ENCODE peak calls at places on chromosomes 7 and 10, in eight cellular contexts. T is left ventricle myocardium inferior; H is adrenal gland; D is hepatocyte; S is mucosa of descending colon; X is CD8-positive, alpha-beta T cell; W is prostate gland; C is testis. R is an unnamed sample. For H3K4me1 and H3K36me3, the result is how much of the 10 kb centered on the place peaks cover.

GRCh38 chr7:141287936-141288335 is 214.1 kb downstream of the TMEM178B start:
- DNase-seq in X (no peak), S (no peak), D (no peak), T (no peak), C (no peak), W (no peak), H (no peak), R (no peak)

GRCh38 chr10:77073066-77073960 is 564.3 kb downstream of the KCNMA1 start:
- DNase-seq in T (peak), D (peak), S (no peak), H (peak), X (no peak), C (peak), W (no peak), R (peak)

GRCh38 chr7:93249749-93250148 is 17.6 kb downstream of the VPS50 start:
- DNase-seq in C (no peak), S (no peak), X (no peak), T (no peak), H (peak), D (peak), W (no peak), R (no peak)

GRCh38 chr10:19979628-19980027 is 163.4 kb downstream of the PLXDC2 start:
- DNase-seq in W (no peak), T (no peak), X (no peak), H (no peak), C (no peak), S (no peak), D (no peak), R (no peak)

GRCh38 chr7:35185908-35186731 is 67.8 kb downstream of the TBX20 start:
- DNase-seq in T (peak), D (peak), H (peak), S (peak), W (no peak), X (no peak), C (peak), R (peak)

GRCh38 chr7:38306914-38307313 is 33.5 kb upstream of the TARP start:
- DNase-seq in H (no peak), C (no peak), X (no peak), W (no peak), S (no peak), D (no peak), T (no peak), R (no peak)

GRCh38 chr10:72037811-72038210 is 50.5 kb downstream of the SPOCK2 start:
- DNase-seq in H (no peak), W (no peak), D (no peak), T (no peak), X (no peak), C (no peak), S (no peak), R (no peak)

GRCh38 chr10:24947304-24948097 is 4.9 kb downstream of the PRTFDC1 start:
- DNase-seq in T (no peak), W (no peak), X (no peak), S (no peak), H (no peak), D (no peak), C (no peak), R (no peak)

GRCh38 chr10:89852872-89853271 is 151.5 kb downstream of the KIF20B start:
- DNase-seq in T (no peak), C (no peak), S (no peak), D (no peak), X (no peak), H (no peak), W (no peak), R (no peak)

GRCh38 chr7:47953822-47954221 is 5.6 kb upstream of the PKD1L1 start:
- DNase-seq in D (no peak), H (no peak), T (no peak), S (no peak), X (no peak), W (no peak), C (no peak), R (no peak)

GRCh38 chr7:88226886-88227516 is 7.2 kb upstream of the SRI start:
- DNase-seq in C (no peak), X (no peak), H (no peak), D (peak), T (no peak), S (peak), W (no peak), R (peak)

GRCh38 chr7:128836729-128837348 is 6.6 kb downstream of the FLNC start:
- DNase-seq in C (no peak), S (no peak), X (no peak), D (no peak), T (peak), W (no peak), H (no peak), R (no peak)

GRCh38 chr10:74289956-74290355 is 138.9 kb downstream of the ADK start:
- DNase-seq in C (no peak), W (no peak), S (no peak), H (no peak), D (no peak), X (no peak), T (no peak), R (no peak)

GRCh38 chr10:20536381-20536780 is 360.7 kb downstream of the NEBL start:
- DNase-seq in D (no peak), C (no peak), H (no peak), W (no peak), X (no peak), T (no peak), S (no peak), R (no peak)

GRCh38 chr7:101207459-101207858 is 6.6 kb upstream of the MOGAT3 start:
- DNase-seq in X (no peak), D (no peak), S (no peak), T (no peak), C (no peak), H (no peak), W (no peak), R (no peak)

GRCh38 chr7:98287486-98287959 is 6.0 kb downstream of the BRI3 start:
- DNase-seq in W (peak), T (no peak), C (no peak), H (no peak), D (peak), S (peak), X (no peak), R (peak)

GRCh38 chr10:120012133-120012405 is 119.5 kb downstream of the SEC23IP start:
- DNase-seq in H (no peak), W (no peak), S (no peak), T (no peak), D (no peak), C (no peak), X (no peak), R (no peak)

GRCh38 chr7:44639701-44640321 is 33.4 kb downstream of the OGDH start:
- DNase-seq in C (peak), S (no peak), X (no peak), D (peak), T (peak), H (peak), W (peak), R (peak)

GRCh38 chr10:121159670-121160069 is 308.5 kb downstream of the WDR11 start:
- DNase-seq in X (no peak), W (no peak), H (no peak), C (no peak), D (no peak), T (no peak), S (no peak), R (no peak)

GRCh38 chr10:28587270-28587969 is 54.5 kb downstream of the WAC start:
- DNase-seq in W (no peak), D (no peak), X (no peak), S (no peak), T (no peak), C (no peak), H (no peak), R (no peak)

GRCh38 chr7:40948239-40948638 is 754.7 kb downstream of the INHBA start:
- DNase-seq in T (no peak), S (no peak), D (no peak), C (no peak), W (no peak), X (no peak), H (no peak), R (no peak)

GRCh38 chr10:12846718-12847117 is 154.8 kb downstream of the CCDC3 start:
- DNase-seq in C (no peak), D (no peak), T (no peak), H (no peak), S (no peak), X (no peak), W (no peak), R (no peak)

GRCh38 chr7:107945332-107945731 is 54.3 kb downstream of the DLD start:
- DNase-seq in T (no peak), H (no peak), S (no peak), D (no peak), C (no peak), X (no peak), W (no peak), R (no peak)

GRCh38 chr7:111162692-111163091 is 71.8 kb downstream of the LRRN3 start:
- DNase-seq in H (no peak), W (no peak), S (no peak), X (no peak), C (peak), T (no peak), D (no peak), R (no peak)

GRCh38 chr10:20743935-20744334 is 153.2 kb downstream of the NEBL start:
- DNase-seq in T (no peak), H (no peak), C (no peak), D (no peak), S (no peak), W (no peak), X (no peak), R (no peak)

GRCh38 chr7:55148571-55148970 is 129.8 kb downstream of the EGFR start:
- DNase-seq in X (no peak), W (no peak), H (no peak), S (no peak), D (no peak), T (no peak), C (no peak), R (no peak)

GRCh38 chr10:118662228-118663035 is 67.0 kb upstream of the PRLHR start:
- DNase-seq in W (no peak), S (no peak), C (no peak), H (no peak), T (no peak), D (no peak), X (no peak), R (no peak)

GRCh38 chr10:112845145-112845544 is 104.9 kb upstream of the TCF7L2 start:
- DNase-seq in C (peak), T (no peak), D (no peak), S (no peak), W (no peak), X (no peak), H (no peak), R (no peak)

GRCh38 chr7:106365252-106366005 is 80.6 kb upstream of the NAMPT start:
- DNase-seq in T (no peak), S (no peak), W (no peak), H (no peak), C (no peak), X (no peak), D (peak), R (no peak)

GRCh38 chr7:2570021-2570420 is 11.2 kb downstream of the IQCE start:
- DNase-seq in D (no peak), H (no peak), X (no peak), C (no peak), T (no peak), S (no peak), W (no peak), R (peak)

GRCh38 chr7:135386776-135387175 is 123.1 kb downstream of the CNOT4 start:
- DNase-seq in W (no peak), T (no peak), S (no peak), D (no peak), C (no peak), H (no peak), X (no peak), R (no peak)

GRCh38 chr7:43481905-43482678 is 100.8 kb upstream of the STK17A start:
- DNase-seq in S (no peak), W (no peak), H (no peak), C (no peak), D (no peak), X (no peak), T (no peak), R (no peak)

GRCh38 chr10:93701903-93702277 is 502 bp downstream of the FRA10AC1 start:
- DNase-seq in T (no peak), X (no peak), H (peak), S (no peak), C (peak), D (peak), W (peak), R (no peak)

GRCh38 chr7:117800841-117801240 is 72.4 kb downstream of the CTTNBP2 start:
- DNase-seq in C (no peak), D (no peak), T (no peak), H (no peak), W (no peak), S (no peak), X (no peak), R (no peak)

DNA sequence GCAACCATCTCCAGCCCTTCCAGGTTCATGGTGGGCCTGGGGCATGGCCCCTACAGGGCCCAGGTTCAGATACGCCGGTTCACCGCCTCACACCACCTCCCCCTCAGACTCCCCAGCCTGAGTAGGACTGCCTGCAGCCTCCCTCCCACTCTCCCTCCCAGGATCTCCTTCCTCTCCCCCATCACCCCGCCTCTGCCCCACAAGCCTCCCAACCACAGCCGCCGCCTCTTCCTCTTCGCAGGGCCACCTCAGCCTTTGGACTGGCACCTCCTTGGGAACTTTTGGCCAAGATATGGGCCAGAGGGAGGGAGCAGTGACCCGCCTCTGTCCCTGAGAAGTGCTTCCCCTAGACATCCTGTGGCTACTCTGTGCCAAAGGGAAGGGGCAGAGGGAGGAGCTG is 9.3 kb downstream of the KCNIP2 start:
- DNase-seq in H (no peak), S (peak), T (peak), W (no peak), D (no peak), C (no peak), X (no peak), R (peak)
- H3K4me1 ChIP-seq in H (under half), S (under half), T (half or more), W (under half), D (under half), C (under half), X (half or more), R (under half)

DNA sequence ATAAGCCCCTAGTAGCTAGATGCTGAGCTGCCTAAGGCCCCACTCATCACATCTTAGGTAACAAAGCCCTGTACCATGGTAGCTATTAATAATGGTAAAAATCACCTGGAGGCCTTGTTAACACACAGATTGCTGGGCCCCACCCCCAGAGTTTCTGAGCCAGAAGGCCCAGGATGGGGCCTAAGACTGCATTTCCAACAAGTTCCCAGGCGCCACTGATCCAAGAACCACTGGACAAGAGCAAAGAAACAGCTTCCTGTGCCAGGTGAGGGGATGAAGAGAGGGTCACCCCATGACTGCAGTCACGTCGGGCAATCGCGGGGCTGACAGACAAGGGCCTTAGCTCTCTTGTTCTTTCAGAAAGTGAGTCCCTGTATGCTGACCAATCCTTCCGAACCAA is 46.8 kb downstream of the ACSM6 start:
- DNase-seq in D (no peak), C (no peak), T (no peak), S (no peak), W (no peak), X (no peak), H (no peak), R (no peak)
- H3K36me3 ChIP-seq in D (under half), C (under half), T (half or more), S (under half), W (under half), X (under half), H (under half), R (under half)

GRCh38 chr10:26567349-26567721 is 129.2 kb downstream of the APBB1IP start:
- DNase-seq in H (no peak), S (no peak), T (no peak), D (no peak), X (no peak), C (peak), W (no peak), R (no peak)

GRCh38 chr10:26566525-26567348 is 128.6 kb downstream of the APBB1IP start:
- DNase-seq in C (peak), D (peak), W (no peak), S (no peak), X (no peak), T (no peak), H (no peak), R (no peak)

GRCh38 chr10:26573674-26574073 is 123.8 kb upstream of the PDSS1 start:
- DNase-seq in X (no peak), D (peak), C (no peak), H (no peak), T (no peak), W (no peak), S (no peak), R (no peak)

GRCh38 chr10:26574783-26575182 is 122.7 kb upstream of the PDSS1 start:
- DNase-seq in C (no peak), H (no peak), X (no peak), S (no peak), T (no peak), D (no peak), W (no peak), R (no peak)

GRCh38 chr10:26571655-26572054 is 125.8 kb upstream of the PDSS1 start:
- DNase-seq in W (no peak), H (no peak), C (no peak), T (no peak), S (no peak), X (no peak), D (peak), R (no peak)
- H3K4me1 ChIP-seq in W (under half), H (under half), C (under half), T (under half), S (under half), X (under half), D (under half), R (under half)

DNA sequence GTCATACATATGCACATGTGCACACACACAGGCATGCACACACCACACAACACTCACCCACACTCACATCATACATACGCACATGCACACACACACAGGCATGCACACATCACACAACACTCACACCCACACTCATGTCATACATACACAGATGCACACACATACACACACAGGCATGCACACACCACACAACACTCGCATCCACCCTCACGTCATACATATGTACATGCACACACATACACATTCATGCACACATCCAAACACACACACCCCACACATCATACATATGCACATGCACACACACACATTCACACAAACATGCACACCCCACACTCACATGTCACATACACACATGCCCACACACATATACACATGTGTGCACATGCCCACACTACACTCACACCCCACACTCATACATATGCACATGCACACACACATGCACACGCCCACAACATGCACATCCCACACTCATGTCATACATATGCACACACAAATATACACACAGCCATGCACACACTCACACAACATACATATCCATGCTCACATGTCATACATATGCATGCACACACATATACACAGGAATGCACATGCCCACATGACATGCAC is 219.6 kb downstream of the DNAJB6 start:
- DNase-seq in W (no peak), D (no peak), H (no peak), S (no peak), X (no peak), T (no peak), C (no peak), R (no peak)
- H3K36me3 ChIP-seq in W (under half), D (under half), H (under half), S (under half), X (under half), T (under half), C (under half), R (under half)

GRCh38 chr10:52775132-52775647 is 2.6 kb upstream of the MBL2 start:
- DNase-seq in X (no peak), W (no peak), T (no peak), S (no peak), D (no peak), H (no peak), C (no peak), R (peak)
- H3K4me1 ChIP-seq in X (under half), W (under half), T (under half), S (under half), D (under half), H (under half), C (under half), R (under half)

DNA sequence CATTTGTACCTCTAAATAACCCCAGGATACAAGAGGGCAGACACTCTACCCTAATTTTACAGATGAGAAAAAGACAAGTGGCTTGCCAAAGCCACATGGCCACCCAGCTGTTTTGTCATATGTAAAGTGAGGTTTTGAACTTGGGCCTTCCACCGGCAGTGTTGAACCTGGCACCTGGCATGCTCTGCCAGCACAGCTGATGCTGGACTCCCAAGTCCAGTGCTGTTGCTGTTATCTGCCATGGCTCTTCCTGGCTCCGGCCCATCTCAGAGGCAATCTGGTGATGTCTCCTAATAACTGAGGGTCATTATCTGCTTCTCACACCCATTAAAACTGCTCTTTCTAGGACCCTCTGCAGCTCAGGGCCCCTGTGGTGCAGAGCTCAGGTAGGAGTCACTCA is 25.0 kb downstream of the BCCIP start:
- DNase-seq in D (no peak), X (no peak), C (no peak), S (no peak), W (no peak), H (no peak), T (no peak), R (no peak)
- H3K36me3 ChIP-seq in D (under half), X (under half), C (under half), S (under half), W (under half), H (under half), T (half or more), R (under half)

DNA sequence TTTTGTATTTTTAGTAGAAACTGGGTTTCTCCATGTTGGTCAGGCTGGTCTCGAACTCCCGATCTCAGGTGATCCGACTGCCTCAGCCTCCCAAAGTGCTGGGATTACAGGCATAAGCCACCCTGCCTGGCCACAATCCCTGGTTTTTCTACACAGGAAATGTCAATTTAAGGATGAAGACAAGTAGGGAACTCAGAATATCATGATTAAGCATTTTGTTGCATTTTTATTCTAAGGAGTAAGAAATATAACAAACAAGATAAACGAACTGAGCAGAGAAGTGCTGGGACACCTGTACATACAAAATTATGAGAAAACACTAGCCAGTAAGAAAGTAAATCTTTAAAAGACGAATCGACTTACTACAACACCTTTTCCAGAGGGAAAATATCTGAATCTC is 69.3 kb downstream of the CUBN start:
- DNase-seq in S (no peak), C (no peak), W (no peak), X (no peak), D (no peak), H (no peak), T (no peak), R (no peak)
- H3K4me1 ChIP-seq in S (under half), C (under half), W (under half), X (under half), D (under half), H (under half), T (under half), R (under half)

GRCh38 chr10:62056219-62056618 is 154.7 kb downstream of the ARID5B start:
- DNase-seq in H (no peak), S (no peak), T (no peak), C (peak), X (no peak), D (no peak), W (no peak), R (no peak)
- H3K36me3 ChIP-seq in H (under half), S (under half), T (under half), C (under half), X (under half), D (under half), W (under half), R (under half)

GRCh38 chr10:44330431-44330830 is 54.5 kb downstream of the CXCL12 start:
- DNase-seq in S (no peak), D (no peak), X (no peak), H (no peak), C (no peak), W (no peak), T (no peak), R (no peak)
- H3K4me1 ChIP-seq in S (under half), D (under half), X (under half), H (under half), C (under half), W (under half), T (under half), R (under half)

GRCh38 chr10:69172241-69172998 is 7.6 kb upstream of the SUPV3L1 start:
- DNase-seq in T (no peak), C (no peak), W (no peak), D (no peak), H (no peak), S (no peak), X (no peak), R (no peak)

GRCh38 chr10:69168493-69168892 is 11.5 kb upstream of the SUPV3L1 start:
- DNase-seq in W (no peak), H (no peak), D (no peak), S (no peak), T (no peak), C (no peak), X (no peak), R (no peak)
- H3K36me3 ChIP-seq in W (under half), H (half or more), D (under half), S (under half), T (half or more), C (under half), X (under half), R (under half)

R was measured in right lobe of liver.